ENCODE peak calls at places on chromosomes 5 and 9, in five cellular contexts. S is brain microvascular endothelial cell; A is stimulated activated naive CD4-positive, alpha-beta T cell; W is iris pigment epithelial cell; P is HuH-7. I is an unnamed sample.

GRCh38 chr5:15203376-15203775 is 296.6 kb upstream of the FBXL7 start:
- DNase-seq in S (peak), A (no peak), W (peak), P (no peak), I (no peak)

GRCh38 chr9:126377521-126377920 is 50.9 kb downstream of the MVB12B start:
- DNase-seq in S (no peak), A (no peak), W (no peak), P (no peak), I (no peak)

GRCh38 chr5:147751156-147751830 is 31.2 kb downstream of the JAKMIP2 start:
- DNase-seq in S (no peak), A (no peak), W (no peak), P (no peak), I (no peak)

GRCh38 chr9:133268335-133269056 is 6.5 kb downstream of the ABO start:
- DNase-seq in S (no peak), A (no peak), W (no peak), P (no peak), I (no peak)

GRCh38 chr9:85401998-85402397 is 339.8 kb downstream of the AGTPBP1 start:
- DNase-seq in S (no peak), A (no peak), W (no peak), P (no peak), I (no peak)

GRCh38 chr5:149886697-149887470 is 57.7 kb downstream of the PDE6A start:
- DNase-seq in S (peak), A (no peak), W (peak), P (no peak), I (no peak)

GRCh38 chr9:102459828-102460227 is 535.3 kb upstream of the CYLC2 start:
- DNase-seq in S (no peak), A (no peak), W (no peak), P (no peak), I (no peak)

GRCh38 chr5:75279324-75279723 is 42.6 kb upstream of the ANKRD31 start:
- DNase-seq in S (no peak), A (no peak), W (no peak), P (no peak), I (no peak)

GRCh38 chr5:50967388-50968039 is 301.1 kb downstream of the PARP8 start:
- DNase-seq in S (no peak), A (no peak), W (no peak), P (no peak), I (no peak)

GRCh38 chr9:21030389-21031035 is 928 bp downstream of the HACD4 start:
- DNase-seq in S (peak), A (no peak), W (peak), P (no peak), I (no peak)

GRCh38 chr9:97600531-97601227 is 32.5 kb downstream of the TSTD2 start:
- DNase-seq in S (no peak), A (no peak), W (no peak), P (no peak), I (no peak)

GRCh38 chr9:5500441-5501235 is 9.7 kb upstream of the PDCD1LG2 start:
- DNase-seq in S (peak), A (no peak), W (peak), P (no peak), I (peak)

GRCh38 chr9:85909390-85909789 is 31.6 kb upstream of the NAA35 start:
- DNase-seq in S (no peak), A (no peak), W (no peak), P (no peak), I (no peak)

GRCh38 chr9:120453792-120454191 is 126.2 kb downstream of the CDK5RAP2 start:
- DNase-seq in S (no peak), A (no peak), W (no peak), P (no peak), I (no peak)

GRCh38 chr9:128727626-128728248 is 3.8 kb upstream of the ZDHHC12 start:
- DNase-seq in S (no peak), A (no peak), W (no peak), P (no peak), I (no peak)

GRCh38 chr5:81718300-81718699 is 32.6 kb downstream of the SSBP2 start:
- DNase-seq in S (no peak), A (no peak), W (no peak), P (no peak), I (no peak)

GRCh38 chr9:105679406-105680022 is 14.8 kb upstream of the TMEM38B start:
- DNase-seq in S (no peak), A (no peak), W (no peak), P (no peak), I (no peak)

GRCh38 chr5:80406980-80407734 is 707 bp upstream of the ZFYVE16 start:
- DNase-seq in S (peak), A (no peak), W (peak), P (peak), I (no peak)

GRCh38 chr9:84436386-84437114 is 96.0 kb upstream of the SLC28A3 start:
- DNase-seq in S (no peak), A (no peak), W (no peak), P (no peak), I (no peak)

GRCh38 chr9:136093995-136094881 is 851 bp downstream of the NACC2 start:
- DNase-seq in S (peak), A (peak), W (peak), P (peak), I (no peak)

GRCh38 chr9:35689601-35690446 is at the start of gene TPM2:
- DNase-seq in S (peak), A (no peak), W (peak), P (no peak), I (no peak)

GRCh38 chr5:40841068-40841805 is at the start of gene CARD6:
- DNase-seq in S (no peak), A (no peak), W (peak), P (no peak), I (no peak)

GRCh38 chr9:76255781-76256455 is 138.3 kb downstream of the RFK start:
- DNase-seq in S (peak), A (no peak), W (peak), P (no peak), I (peak)

GRCh38 chr5:102755691-102756371 is 726 bp downstream of the PAM start:
- DNase-seq in S (peak), A (peak), W (peak), P (peak), I (peak)

GRCh38 chr5:167489202-167489601 is 802.2 kb upstream of the WWC1 start:
- DNase-seq in S (peak), A (no peak), W (peak), P (no peak), I (peak)

I was measured in non-pigmented ciliary epithelial cell.